ENCODE peak calls at places on chromosome 20, in four cellular contexts. G is mesendoderm, A is IMR-90, D is H9. Z is an unnamed sample.

GRCh38 chr20:48722737-48723191 is 105.0 kb downstream of the PREX1 start:
- DNase-seq in G (peak; percentile 28), A (no peak), D (no peak), Z (no peak)

GRCh38 chr20:31749223-31749622 is 10.1 kb downstream of the TPX2 start:
- DNase-seq in G (no peak), A (no peak), D (no peak), Z (no peak)

GRCh38 chr20:49245921-49246740 is 26.9 kb downstream of the DDX27 start:
- DNase-seq in G (peak; percentile 67), A (peak; percentile 55), D (peak; percentile 43), Z (no peak)

GRCh38 chr20:21936720-21937380 is 231.4 kb downstream of the PAX1 start:
- DNase-seq in G (peak; percentile 41), A (no peak), D (peak; percentile 43), Z (no peak)

GRCh38 chr20:11499235-11499634 is 418.5 kb upstream of the BTBD3 start:
- DNase-seq in G (peak; percentile 4), A (no peak), D (no peak), Z (no peak)

GRCh38 chr20:10536531-10536930 is 101.4 kb downstream of the SLX4IP start:
- DNase-seq in G (peak; percentile 60), A (peak; percentile 68), D (peak; percentile 61), Z (no peak)

GRCh38 chr20:23145281-23145700 is 59.2 kb upstream of the CD93 start:
- DNase-seq in G (no peak), A (peak; percentile 56), D (no peak), Z (no peak)

GRCh38 chr20:58989196-58989595 is 8.1 kb downstream of the NELFCD start:
- DNase-seq in G (no peak), A (no peak), D (no peak), Z (no peak)

GRCh38 chr20:48725589-48725991 is 102.2 kb downstream of the PREX1 start:
- DNase-seq in G (peak; percentile 72), A (peak; percentile 7), D (no peak), Z (no peak)

GRCh38 chr20:19291024-19291817 is 78.8 kb downstream of the SLC24A3 start:
- DNase-seq in G (no peak), A (no peak), D (no peak), Z (no peak)

GRCh38 chr20:49183444-49183843 is 4.7 kb downstream of the STAU1 start:
- DNase-seq in G (no peak), A (no peak), D (no peak), Z (no peak)

GRCh38 chr20:58065508-58066361 is 162.7 kb downstream of the ANKRD60 start:
- DNase-seq in G (no peak), A (no peak), D (no peak), Z (peak; percentile 42)

GRCh38 chr20:36439040-36439730 is 102.1 kb upstream of the MYL9 start:
- DNase-seq in G (peak; percentile 76), A (peak; percentile 43), D (peak; percentile 86), Z (peak; percentile 60)

GRCh38 chr20:22006306-22006705 is 300.8 kb downstream of the PAX1 start:
- DNase-seq in G (no peak), A (no peak), D (no peak), Z (no peak)

GRCh38 chr20:53142225-53142624 is 170.1 kb downstream of the TSHZ2 start:
- DNase-seq in G (no peak), A (no peak), D (no peak), Z (no peak)

GRCh38 chr20:3228750-3229032 is 10.3 kb downstream of the SLC4A11 start:
- DNase-seq in G (no peak), A (no peak), D (no peak), Z (no peak)

GRCh38 chr20:6765469-6766058 is 1.9 kb upstream of the BMP2 start:
- DNase-seq in G (peak; percentile 69), A (peak; percentile 61), D (no peak), Z (no peak)

GRCh38 chr20:46638367-46639274 is 12.6 kb downstream of the SLC13A3 start:
- DNase-seq in G (peak; percentile 69), A (no peak), D (peak; percentile 58), Z (no peak)

GRCh38 chr20:46639587-46639986 is 11.7 kb downstream of the SLC13A3 start:
- DNase-seq in G (no peak), A (no peak), D (no peak), Z (no peak)

GRCh38 chr20:46636514-46636913 is 14.7 kb downstream of the SLC13A3 start:
- DNase-seq in G (no peak), A (no peak), D (no peak), Z (no peak)

GRCh38 chr20:46636981-46637860 is 14.0 kb downstream of the SLC13A3 start:
- DNase-seq in G (no peak), A (no peak), D (no peak), Z (peak; percentile 40)

GRCh38 chr20:46637861-46638366 is 13.3 kb downstream of the SLC13A3 start:
- DNase-seq in G (no peak), A (no peak), D (no peak), Z (no peak)
- H3K56ac ChIP-seq in G (no peak overlapping the region), A (no peak overlapping the region), D (no peak overlapping the region), Z (no peak overlapping the region)

GRCh38 chr20:16098890-16099639 is 474.2 kb downstream of the KIF16B start:
- DNase-seq in G (peak; percentile 2), A (no peak), D (no peak), Z (no peak)
- H3K56ac ChIP-seq in G (no peak overlapping the region), A (no peak overlapping the region), D (no peak overlapping the region), Z (no peak overlapping the region)

GRCh38 chr20:35040646-35041045 is 52.0 kb downstream of the TRPC4AP start:
- DNase-seq in G (no peak), A (no peak), D (no peak), Z (no peak)

GRCh38 chr20:35034150-35034549 is 58.5 kb downstream of the TRPC4AP start:
- DNase-seq in G (no peak), A (no peak), D (no peak), Z (no peak)

GRCh38 chr20:35042268-35042667 is 50.3 kb downstream of the TRPC4AP start:
- DNase-seq in G (no peak), A (no peak), D (no peak), Z (no peak)

GRCh38 chr20:35040090-35040489 is 52.5 kb downstream of the TRPC4AP start:
- DNase-seq in G (no peak), A (no peak), D (no peak), Z (no peak)

GRCh38 chr20:35039146-35039545 is 53.5 kb downstream of the TRPC4AP start:
- DNase-seq in G (no peak), A (no peak), D (no peak), Z (no peak)
- H3K56ac ChIP-seq in G (no peak overlapping the region), A (no peak overlapping the region), D (no peak overlapping the region), Z (no peak overlapping the region)

GRCh38 chr20:4798010-4798409 is 76.3 kb downstream of the PRND start:
- DNase-seq in G (no peak), A (no peak), D (no peak), Z (no peak)

GRCh38 chr20:4802522-4802921 is 80.8 kb downstream of the PRND start:
- DNase-seq in G (no peak), A (no peak), D (no peak), Z (no peak)

GRCh38 chr20:4802023-4802422 is 80.3 kb downstream of the PRND start:
- DNase-seq in G (no peak), A (no peak), D (no peak), Z (no peak)

GRCh38 chr20:4800676-4801449 is 79.2 kb downstream of the PRND start:
- DNase-seq in G (no peak), A (no peak), D (no peak), Z (no peak)

GRCh38 chr20:4800131-4800530 is 78.4 kb downstream of the PRND start:
- DNase-seq in G (no peak), A (no peak), D (no peak), Z (no peak)
- H3K56ac ChIP-seq in G (no peak overlapping the region), A (no peak overlapping the region), D (no peak overlapping the region), Z (peak overlapping the region; percentile 30)

GRCh38 chr20:63347950-63348827 is 13.0 kb downstream of the CHRNA4 start:
- DNase-seq in G (no peak), A (no peak), D (no peak), Z (no peak)
- H3K56ac ChIP-seq in G (no peak overlapping the region), A (no peak overlapping the region), D (no peak overlapping the region), Z (no peak overlapping the region)

Z was measured in H1.